ENCODE peak calls at places on chromosomes 3 and 15, in nine cellular contexts. V is HFF-Myc, M is heart left ventricle, C is breast epithelium, E is astrocyte of the spinal cord, P is A549, H is neural progenitor cell, Z is esophagus squamous epithelium, N is IMR-90. W is an unnamed sample.

GRCh38 chr3:40557558-40558161 is 32.9 kb downstream of the ZNF621 start:
- DNase-seq in V (no peak), M (no peak), C (no peak), E (no peak), P (no peak), H (no peak), Z (no peak), N (no peak), W (no peak)

GRCh38 chr15:95286911-95287769 is 1043.4 kb upstream of the NR2F2 start:
- DNase-seq in V (no peak), M (no peak), C (no peak), E (no peak), P (no peak), H (peak), Z (no peak), N (peak), W (peak)

GRCh38 chr3:127275287-127275781 is 12.5 kb downstream of the PRR20G start:
- DNase-seq in V (peak), M (no peak), C (peak), E (peak), P (no peak), H (no peak), Z (no peak), N (no peak), W (no peak)

GRCh38 chr3:171825222-171825828 is 15.0 kb upstream of the PLD1 start:
- DNase-seq in V (no peak), M (no peak), C (no peak), E (peak), P (no peak), H (no peak), Z (no peak), N (peak), W (no peak)

GRCh38 chr3:186590580-186591296 is 20.2 kb downstream of the DNAJB11 start:
- DNase-seq in V (no peak), M (no peak), C (no peak), E (no peak), P (no peak), H (no peak), Z (no peak), N (no peak), W (no peak)

GRCh38 chr3:140323561-140323960 is 354.3 kb upstream of the TRIM42 start:
- DNase-seq in V (no peak), M (no peak), C (no peak), E (no peak), P (no peak), H (no peak), Z (no peak), N (no peak), W (no peak)

GRCh38 chr3:192331749-192332385 is 395.5 kb downstream of the FGF12 start:
- DNase-seq in V (no peak), M (no peak), C (no peak), E (no peak), P (no peak), H (no peak), Z (no peak), N (no peak), W (no peak)

GRCh38 chr15:45794768-45795486 is 160.1 kb downstream of the SQOR start:
- DNase-seq in V (no peak), M (no peak), C (no peak), E (no peak), P (no peak), H (no peak), Z (no peak), N (no peak), W (no peak)

GRCh38 chr15:68816795-68817303 is 3.8 kb downstream of the ANP32A start:
- DNase-seq in V (no peak), M (no peak), C (no peak), E (no peak), P (no peak), H (no peak), Z (no peak), N (no peak), W (no peak)

GRCh38 chr15:73907018-73907394 is 19.3 kb upstream of the LOXL1 start:
- DNase-seq in V (no peak), M (no peak), C (no peak), E (no peak), P (no peak), H (no peak), Z (no peak), N (no peak), W (no peak)

GRCh38 chr3:7929319-7929889 is 572.2 kb upstream of the LMCD1 start:
- DNase-seq in V (no peak), M (no peak), C (no peak), E (no peak), P (no peak), H (no peak), Z (no peak), N (no peak), W (no peak)

GRCh38 chr3:24117508-24117907 is 172.4 kb downstream of the NR1D2 start:
- DNase-seq in V (no peak), M (no peak), C (no peak), E (no peak), P (no peak), H (no peak), Z (no peak), N (no peak), W (no peak)

GRCh38 chr3:38651153-38651789 is 1.8 kb upstream of the SCN5A start:
- DNase-seq in V (peak), M (peak), C (no peak), E (peak), P (peak), H (peak), Z (no peak), N (peak), W (peak)

GRCh38 chr3:138092023-138092422 is 23.4 kb downstream of the DZIP1L start:
- DNase-seq in V (no peak), M (no peak), C (no peak), E (peak), P (no peak), H (no peak), Z (no peak), N (peak), W (no peak)

GRCh38 chr3:42090973-42091731 is at the start of gene TRAK1:
- DNase-seq in V (no peak), M (peak), C (peak), E (peak), P (no peak), H (no peak), Z (no peak), N (no peak), W (no peak)

GRCh38 chr3:142029052-142029642 is 120.2 kb downstream of the TFDP2 start:
- DNase-seq in V (no peak), M (no peak), C (no peak), E (no peak), P (no peak), H (no peak), Z (no peak), N (no peak), W (no peak)

GRCh38 chr15:64740361-64741170 is 34.8 kb downstream of the RBPMS2 start:
- DNase-seq in V (peak), M (peak), C (no peak), E (peak), P (peak), H (no peak), Z (no peak), N (peak), W (no peak)

GRCh38 chr15:78909791-78910228 is 35.0 kb downstream of the CTSH start:
- DNase-seq in V (no peak), M (peak), C (no peak), E (peak), P (peak), H (peak), Z (no peak), N (peak), W (peak)

GRCh38 chr3:23594897-23595670 is 210.7 kb upstream of the UBE2E1 start:
- DNase-seq in V (no peak), M (no peak), C (no peak), E (peak), P (no peak), H (peak), Z (no peak), N (peak), W (no peak)

GRCh38 chr3:150078983-150079739 is 108.5 kb upstream of the PFN2 start:
- DNase-seq in V (no peak), M (no peak), C (no peak), E (peak), P (no peak), H (no peak), Z (no peak), N (peak), W (no peak)

GRCh38 chr3:128480717-128481437 is 12.1 kb downstream of the GATA2 start:
- DNase-seq in V (no peak), M (no peak), C (no peak), E (no peak), P (no peak), H (no peak), Z (no peak), N (no peak), W (no peak)

GRCh38 chr3:4271834-4272233 is 31.3 kb upstream of the SETMAR start:
- DNase-seq in V (peak), M (no peak), C (no peak), E (peak), P (peak), H (peak), Z (no peak), N (peak), W (peak)

GRCh38 chr15:36785396-36785795 is 206.0 kb downstream of the CDIN1 start:
- DNase-seq in V (no peak), M (no peak), C (no peak), E (no peak), P (no peak), H (no peak), Z (no peak), N (no peak), W (no peak)

GRCh38 chr15:60590935-60591490 is 112.1 kb upstream of the ICE2 start:
- DNase-seq in V (no peak), M (peak), C (peak), E (peak), P (peak), H (peak), Z (no peak), N (peak), W (peak)

GRCh38 chr3:42071720-42072582 is 19.2 kb upstream of the TRAK1 start:
- DNase-seq in V (peak), M (peak), C (peak), E (peak), P (peak), H (peak), Z (no peak), N (peak), W (no peak)

GRCh38 chr3:155303540-155303939 is 10.1 kb upstream of the STRIT1 start:
- DNase-seq in V (no peak), M (no peak), C (no peak), E (no peak), P (no peak), H (no peak), Z (no peak), N (no peak), W (no peak)

GRCh38 chr3:172924546-172924945 is 174.0 kb downstream of the ECT2 start:
- DNase-seq in V (no peak), M (no peak), C (no peak), E (no peak), P (no peak), H (no peak), Z (no peak), N (no peak), W (no peak)

GRCh38 chr3:46716461-46717441 is 918 bp downstream of the PRSS50 start:
- DNase-seq in V (no peak), M (no peak), C (no peak), E (no peak), P (no peak), H (no peak), Z (no peak), N (no peak), W (no peak)

GRCh38 chr3:189460511-189460910 is 170.7 kb upstream of the TP63 start:
- DNase-seq in V (no peak), M (no peak), C (no peak), E (no peak), P (no peak), H (no peak), Z (no peak), N (no peak), W (no peak)

GRCh38 chr3:139111392-139112229 is 66.9 kb upstream of the PRR23C start:
- DNase-seq in V (peak), M (peak), C (peak), E (peak), P (peak), H (peak), Z (no peak), N (peak), W (peak)

DNA sequence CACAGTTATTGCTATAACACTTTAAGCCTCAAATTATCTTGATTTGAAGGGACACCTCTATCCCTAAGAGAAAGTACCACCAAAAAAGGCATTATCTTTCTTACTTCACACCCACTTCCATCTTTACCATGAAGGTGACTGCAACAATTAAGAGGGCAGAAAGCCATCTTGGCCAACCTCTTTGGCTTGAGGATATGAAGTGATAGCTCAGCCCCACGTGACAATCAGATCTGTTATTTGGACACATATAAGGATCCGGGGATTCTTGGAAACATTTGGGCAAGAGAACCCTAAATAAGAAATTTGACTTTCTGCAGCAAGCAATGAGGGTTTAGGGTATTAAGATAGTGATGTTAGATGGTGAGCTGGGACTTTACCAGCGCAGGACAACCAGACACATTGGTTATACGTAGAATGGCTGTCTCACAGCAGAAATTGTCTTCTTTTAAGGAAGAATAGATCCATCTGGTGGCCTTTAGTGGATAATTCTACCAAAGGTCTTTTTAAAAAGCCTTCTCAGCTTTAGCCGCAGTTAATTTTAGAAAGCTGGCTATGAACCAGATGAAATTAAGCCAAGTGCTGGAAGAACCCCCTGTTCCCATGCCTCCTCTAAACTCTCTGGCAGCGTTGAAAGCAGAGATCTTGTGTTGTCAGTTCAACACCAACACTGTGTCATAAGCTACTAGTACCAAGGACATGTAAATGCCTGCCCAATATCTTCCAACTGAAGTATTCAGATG is 12.3 kb downstream of the HCLS1 start:
- DNase-seq in V (no peak), M (peak), C (no peak), E (no peak), P (no peak), H (no peak), Z (no peak), N (no peak), W (no peak)
- TF ChIP-seq CTCF in V (no peak), M (no peak), C (no peak), E (no peak), P (no peak), H (no peak), Z (no peak), N (no peak), W (no peak)

GRCh38 chr3:126261037-126261436 is 80.7 kb upstream of the ALDH1L1 start:
- DNase-seq in V (no peak), M (no peak), C (peak), E (peak), P (no peak), H (peak), Z (no peak), N (peak), W (peak)
- TF ChIP-seq CTCF in V (no peak), M (no peak), C (no peak), E (peak), P (no peak), H (peak), Z (no peak), N (peak), W (no peak)

GRCh38 chr15:33724321-33725036 is 243.8 kb upstream of the CHRM5 start:
- DNase-seq in V (no peak), M (no peak), C (no peak), E (no peak), P (no peak), H (no peak), Z (no peak), N (no peak), W (no peak)

GRCh38 chr15:33730815-33731214 is 237.5 kb upstream of the CHRM5 start:
- DNase-seq in V (no peak), M (no peak), C (no peak), E (no peak), P (no peak), H (no peak), Z (no peak), N (no peak), W (no peak)

GRCh38 chr15:33735143-33735542 is 233.2 kb upstream of the CHRM5 start:
- DNase-seq in V (no peak), M (no peak), C (no peak), E (no peak), P (no peak), H (peak), Z (no peak), N (no peak), W (no peak)

DNA sequence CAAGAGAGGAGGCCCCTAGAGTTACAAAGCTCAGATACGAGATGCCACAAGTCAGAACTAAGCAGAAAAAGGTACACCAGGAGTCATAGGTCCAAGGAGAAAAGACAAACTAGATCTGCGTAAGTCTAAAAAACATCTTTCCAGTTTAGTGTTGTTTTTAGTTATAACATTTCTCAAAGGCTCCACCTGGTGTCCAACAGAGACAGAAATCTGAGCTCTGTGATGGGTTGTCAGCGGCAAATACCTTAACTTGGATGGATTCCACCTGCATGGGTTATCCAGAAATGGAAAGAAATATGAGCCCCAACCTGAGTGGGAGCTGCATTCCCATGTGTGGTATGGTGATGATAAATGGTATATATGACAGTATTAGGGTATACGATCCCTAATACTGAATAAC is 238.6 kb upstream of the CHRM5 start:
- DNase-seq in V (no peak), M (no peak), C (no peak), E (no peak), P (peak), H (peak), Z (no peak), N (peak), W (no peak)
- TF ChIP-seq CTCF in V (peak), M (no peak), C (no peak), E (peak), P (peak), H (peak), Z (no peak), N (peak), W (peak)

DNA sequence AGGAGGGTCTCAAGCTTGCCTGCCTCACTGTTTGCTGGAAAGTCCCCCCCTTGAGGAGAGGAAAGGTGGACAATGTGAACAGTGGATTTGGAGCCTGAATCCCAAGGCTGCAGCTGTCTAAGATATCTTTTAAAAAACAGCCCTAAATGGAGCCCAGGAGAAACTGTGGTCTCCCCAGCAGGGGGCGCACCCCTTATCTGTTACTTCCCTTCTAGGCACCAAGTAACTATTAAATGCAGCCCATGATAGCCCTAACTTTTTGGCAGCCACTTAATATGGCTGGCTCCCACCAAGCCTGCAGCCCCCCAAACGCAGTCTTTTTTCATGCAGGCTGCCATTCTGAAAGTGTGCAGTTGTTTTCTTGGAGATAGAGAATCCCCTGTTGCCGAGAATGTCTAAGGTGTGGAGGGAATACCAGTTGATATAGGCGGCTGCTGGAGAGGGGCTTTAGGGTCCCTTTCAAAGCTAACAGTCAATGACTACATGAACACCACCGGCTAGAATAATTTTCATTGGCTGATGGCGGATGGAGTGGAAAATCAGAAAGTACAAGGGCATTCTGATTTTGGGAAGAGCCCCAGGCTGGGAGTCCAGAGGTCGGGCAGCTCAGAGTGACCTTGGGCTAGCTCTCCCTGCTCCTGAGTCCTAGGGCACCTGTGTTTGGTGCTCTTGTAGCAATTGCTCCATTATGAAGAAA is 1.3 kb downstream of the RHCG start:
- DNase-seq in V (no peak), M (no peak), C (no peak), E (no peak), P (peak), H (peak), Z (no peak), N (no peak), W (peak)
- TF ChIP-seq CTCF in V (peak), M (no peak), C (no peak), E (peak), P (peak), H (peak), Z (peak), N (peak), W (peak)

GRCh38 chr15:89376441-89376840 is 41.8 kb upstream of the POLG start:
- DNase-seq in V (no peak), M (no peak), C (no peak), E (no peak), P (no peak), H (no peak), Z (no peak), N (no peak), W (no peak)
- TF ChIP-seq CTCF in V (no peak), M (no peak), C (no peak), E (no peak), P (no peak), H (no peak), Z (no peak), N (no peak), W (no peak)

DNA sequence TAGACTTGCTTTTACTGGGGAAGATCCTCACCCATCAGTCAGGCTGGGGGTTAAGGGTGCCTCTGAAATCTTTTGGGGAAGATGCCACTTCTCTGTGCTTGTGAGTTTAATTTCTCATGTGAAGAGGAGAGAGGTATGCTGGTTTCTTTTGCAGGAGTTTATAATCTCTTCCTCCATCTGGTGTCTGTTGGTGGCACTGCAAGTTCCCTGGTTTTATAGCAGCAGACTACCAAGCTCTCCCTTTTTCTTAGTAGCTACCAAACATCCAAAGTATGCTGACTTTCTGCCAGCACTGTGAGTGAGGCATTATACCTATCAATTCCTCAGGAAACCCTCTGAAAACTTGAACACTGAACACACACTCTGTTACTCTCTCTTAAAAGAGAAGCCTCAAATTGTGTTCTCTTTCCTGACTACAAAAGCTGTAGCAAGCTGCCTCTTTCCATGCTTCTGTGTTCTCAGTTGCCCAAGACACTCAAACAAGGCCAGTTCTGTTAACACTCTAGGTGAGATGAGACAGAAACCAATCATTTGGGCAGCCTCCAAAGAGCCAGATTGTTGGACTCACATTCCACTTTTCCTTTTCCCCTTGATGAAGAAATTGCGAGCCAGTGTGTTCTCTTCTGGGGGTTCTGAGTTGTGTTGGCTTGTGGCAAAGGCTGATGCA is 299.5 kb downstream of the GAP43 start:
- DNase-seq in V (peak), M (no peak), C (no peak), E (peak), P (no peak), H (peak), Z (no peak), N (peak), W (peak)
- TF ChIP-seq CTCF in V (peak), M (peak), C (no peak), E (peak), P (no peak), H (peak), Z (no peak), N (peak), W (peak)